ENCODE peak calls at places on chromosomes 2 and 18, in seven cellular contexts. O, N, X, L, Z, C and Y are unnamed samples.

GRCh38 chr2:239201531-239201876 is 199.3 kb downstream of the HDAC4 start:
- DNase-seq in O (no peak), C (no peak), X (peak), N (no peak), L (no peak), Z (no peak), Y (no peak)

GRCh38 chr2:234249006-234249405 is 198.5 kb downstream of the SPP2 start:
- DNase-seq in N (no peak), C (no peak), X (no peak), L (no peak), Z (no peak), O (no peak), Y (no peak)

GRCh38 chr2:215137329-215137686 is 1.1 kb downstream of the ABCA12 start:
- DNase-seq in Z (no peak), O (no peak), N (no peak), C (no peak), X (no peak), L (no peak), Y (no peak)

GRCh38 chr2:85709385-85709784 is 15.2 kb downstream of the GNLY start:
- DNase-seq in O (no peak), X (no peak), N (no peak), L (no peak), C (no peak), Z (no peak), Y (no peak)

GRCh38 chr2:8087480-8087840 is 594.4 kb upstream of the ID2 start:
- DNase-seq in X (no peak), Z (no peak), N (no peak), O (no peak), C (no peak), L (no peak), Y (no peak)

GRCh38 chr2:129443235-129443884 is 536.1 kb upstream of the RAB6C start:
- DNase-seq in N (peak), L (no peak), O (no peak), C (no peak), Z (no peak), X (no peak), Y (peak)

GRCh38 chr2:195472835-195473234 is 184.2 kb upstream of the SLC39A10 start:
- DNase-seq in X (no peak), C (no peak), Z (no peak), L (no peak), O (no peak), N (no peak), Y (no peak)

GRCh38 chr18:3012306-3012919 is 531 bp downstream of the LPIN2 start:
- DNase-seq in N (no peak), X (peak), Z (peak), O (peak), C (no peak), L (peak), Y (peak)

GRCh38 chr2:9364373-9364772 is 59.0 kb downstream of the ITGB1BP1 start:
- DNase-seq in C (no peak), Z (no peak), O (no peak), N (no peak), X (no peak), L (no peak), Y (no peak)